ENCODE peak calls at places on chromosomes 4 and X, in ten cellular contexts. One of them, this sample, is unnamed.

GRCh38 chr4:3682236-3683076 is 83.7 kb upstream of the ADRA2C start:
- DNase-seq in H9: no peak
- DNase-seq in right atrium auricular region: no peak
- DNase-seq in fibroblast of lung: no peak
- DNase-seq in testis: no peak
- DNase-seq in lower lobe of right lung: peak; percentile 39
- DNase-seq in fibroblast of mammary gland: no peak
- DNase-seq in hepatocyte: no peak
- DNase-seq in PC-9: no peak
- DNase-seq in A549: no peak
- DNase-seq in this sample: no peak

GRCh38 chr4:72701987-72702819 is 133.2 kb upstream of the ADAMTS3 start:
- DNase-seq in H9: no peak
- DNase-seq in fibroblast of lung: peak; percentile 65
- DNase-seq in right atrium auricular region: no peak
- DNase-seq in PC-9: no peak
- DNase-seq in testis: peak; percentile 76
- DNase-seq in fibroblast of mammary gland: peak; percentile 70
- DNase-seq in hepatocyte: peak; percentile 79
- DNase-seq in lower lobe of right lung: no peak
- DNase-seq in A549: peak; percentile 3
- DNase-seq in this sample: peak; percentile 56

GRCh38 chrX:24672701-24673190 is 21.0 kb upstream of the POLA1 start:
- DNase-seq in H9: no peak
- DNase-seq in lower lobe of right lung: no peak
- DNase-seq in testis: peak; percentile 36
- DNase-seq in hepatocyte: peak; percentile 69
- DNase-seq in fibroblast of mammary gland: no peak
- DNase-seq in right atrium auricular region: no peak
- DNase-seq in PC-9: no peak
- DNase-seq in fibroblast of lung: no peak
- DNase-seq in A549: no peak
- DNase-seq in this sample: no peak

GRCh38 chr4:41070516-41071281 is 143.6 kb downstream of the APBB2 start:
- DNase-seq in A549: no peak
- DNase-seq in H9: no peak
- DNase-seq in lower lobe of right lung: no peak
- DNase-seq in fibroblast of mammary gland: no peak
- DNase-seq in fibroblast of lung: no peak
- DNase-seq in hepatocyte: no peak
- DNase-seq in right atrium auricular region: no peak
- DNase-seq in PC-9: no peak
- DNase-seq in testis: no peak
- DNase-seq in this sample: no peak

GRCh38 chrX:104668550-104668949 is 102.6 kb downstream of the IL1RAPL2 start:
- DNase-seq in PC-9: no peak
- DNase-seq in lower lobe of right lung: no peak
- DNase-seq in testis: peak; percentile 20
- DNase-seq in right atrium auricular region: no peak
- DNase-seq in hepatocyte: peak; percentile 20
- DNase-seq in fibroblast of mammary gland: peak; percentile 49
- DNase-seq in fibroblast of lung: peak; percentile 0
- DNase-seq in A549: peak; percentile 0
- DNase-seq in H9: no peak
- DNase-seq in this sample: no peak

GRCh38 chr4:2793578-2793919 is 664 bp downstream of the SH3BP2 start:
- DNase-seq in A549: no peak
- DNase-seq in lower lobe of right lung: peak; percentile 79
- DNase-seq in right atrium auricular region: no peak
- DNase-seq in H9: peak; percentile 43
- DNase-seq in fibroblast of lung: peak; percentile 53
- DNase-seq in hepatocyte: peak; percentile 63
- DNase-seq in PC-9: no peak
- DNase-seq in fibroblast of mammary gland: peak; percentile 51
- DNase-seq in testis: no peak
- DNase-seq in this sample: peak; percentile 78

GRCh38 chr4:152640058-152640921 is 39.5 kb downstream of the TMEM154 start:
- DNase-seq in fibroblast of mammary gland: peak; percentile 36
- DNase-seq in right atrium auricular region: no peak
- DNase-seq in PC-9: peak; percentile 37
- DNase-seq in H9: no peak
- DNase-seq in lower lobe of right lung: no peak
- DNase-seq in A549: peak; percentile 25
- DNase-seq in fibroblast of lung: peak; percentile 51
- DNase-seq in testis: peak; percentile 30
- DNase-seq in hepatocyte: peak; percentile 25
- DNase-seq in this sample: no peak

GRCh38 chr4:46450556-46450955 is 60.6 kb upstream of the GABRA2 start:
- DNase-seq in fibroblast of mammary gland: no peak
- DNase-seq in A549: no peak
- DNase-seq in fibroblast of lung: no peak
- DNase-seq in testis: no peak
- DNase-seq in right atrium auricular region: no peak
- DNase-seq in lower lobe of right lung: no peak
- DNase-seq in H9: no peak
- DNase-seq in hepatocyte: no peak
- DNase-seq in PC-9: no peak
- DNase-seq in this sample: no peak

GRCh38 chrX:3522016-3522690 is 175.7 kb upstream of the MXRA5 start:
- DNase-seq in lower lobe of right lung: no peak
- DNase-seq in testis: no peak
- DNase-seq in PC-9: no peak
- DNase-seq in fibroblast of lung: peak; percentile 2
- DNase-seq in fibroblast of mammary gland: peak; percentile 94
- DNase-seq in A549: no peak
- DNase-seq in hepatocyte: no peak
- DNase-seq in H9: no peak
- DNase-seq in right atrium auricular region: no peak
- DNase-seq in this sample: no peak

GRCh38 chrX:10926404-10926803 is 184.7 kb upstream of the HCCS start:
- DNase-seq in A549: no peak
- DNase-seq in PC-9: no peak
- DNase-seq in fibroblast of mammary gland: no peak
- DNase-seq in lower lobe of right lung: no peak
- DNase-seq in H9: no peak
- DNase-seq in hepatocyte: no peak
- DNase-seq in testis: no peak
- DNase-seq in fibroblast of lung: no peak
- DNase-seq in right atrium auricular region: no peak
- DNase-seq in this sample: no peak

DNA sequence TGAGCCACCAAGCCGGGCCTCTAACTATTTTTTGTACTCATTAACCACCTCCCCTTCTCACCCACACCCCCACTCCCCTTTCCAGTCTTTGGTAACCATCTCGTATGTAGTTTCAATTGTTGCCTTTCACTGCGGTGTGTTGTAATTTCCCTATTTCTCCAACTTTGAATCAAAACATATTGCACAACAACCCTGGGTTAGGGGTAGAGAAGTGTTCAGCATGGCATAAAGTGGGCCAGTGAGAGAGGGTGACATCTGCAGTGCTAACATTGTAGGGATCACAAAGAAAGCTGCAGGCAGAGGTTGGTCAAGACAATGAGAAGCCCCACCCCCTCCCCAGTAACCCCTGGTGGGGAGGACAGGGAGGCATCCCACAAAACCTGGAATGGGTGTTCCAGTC is 92.7 kb downstream of the SPATA18 start:
- DNase-seq in fibroblast of lung: no peak
- DNase-seq in hepatocyte: no peak
- DNase-seq in lower lobe of right lung: no peak
- DNase-seq in fibroblast of mammary gland: peak; percentile 28
- DNase-seq in testis: no peak
- DNase-seq in PC-9: no peak
- DNase-seq in H9: no peak
- DNase-seq in A549: no peak
- DNase-seq in right atrium auricular region: no peak
- DNase-seq in this sample: no peak
- TF ChIP-seq CTCF in fibroblast of lung: no peak
- TF ChIP-seq CTCF in hepatocyte: no peak
- TF ChIP-seq CTCF in lower lobe of right lung: no peak
- TF ChIP-seq CTCF in fibroblast of mammary gland: no peak
- TF ChIP-seq CTCF in testis: no peak
- TF ChIP-seq CTCF in PC-9: no peak
- TF ChIP-seq CTCF in H9: no peak
- TF ChIP-seq CTCF in A549: no peak
- TF ChIP-seq CTCF in right atrium auricular region: no peak
- TF ChIP-seq CTCF in this sample: no peak

GRCh38 chr4:188037003-188037713 is 41.6 kb downstream of the ZFP42 start:
- DNase-seq in testis: no peak
- DNase-seq in H9: no peak
- DNase-seq in A549: no peak
- DNase-seq in right atrium auricular region: no peak
- DNase-seq in lower lobe of right lung: no peak
- DNase-seq in PC-9: no peak
- DNase-seq in hepatocyte: no peak
- DNase-seq in fibroblast of lung: peak; percentile 17
- DNase-seq in fibroblast of mammary gland: no peak
- DNase-seq in this sample: no peak
- TF ChIP-seq CTCF in testis: no peak
- TF ChIP-seq CTCF in H9: no peak
- TF ChIP-seq CTCF in A549: no peak
- TF ChIP-seq CTCF in right atrium auricular region: no peak
- TF ChIP-seq CTCF in lower lobe of right lung: no peak
- TF ChIP-seq CTCF in PC-9: no peak
- TF ChIP-seq CTCF in hepatocyte: no peak
- TF ChIP-seq CTCF in fibroblast of lung: no peak
- TF ChIP-seq CTCF in fibroblast of mammary gland: no peak
- TF ChIP-seq CTCF in this sample: no peak

GRCh38 chr4:65670331-65671031 is at the start of gene EPHA5:
- DNase-seq in right atrium auricular region: peak; percentile 69
- DNase-seq in PC-9: no peak
- DNase-seq in lower lobe of right lung: peak; percentile 57
- DNase-seq in hepatocyte: peak; percentile 79
- DNase-seq in A549: no peak
- DNase-seq in fibroblast of mammary gland: peak; percentile 56
- DNase-seq in testis: peak; percentile 86
- DNase-seq in H9: peak; percentile 92
- DNase-seq in fibroblast of lung: peak; percentile 36
- DNase-seq in this sample: peak; percentile 9
- TF ChIP-seq CTCF in right atrium auricular region: no peak
- TF ChIP-seq CTCF in PC-9: no peak
- TF ChIP-seq CTCF in lower lobe of right lung: no peak
- TF ChIP-seq CTCF in hepatocyte: peak; percentile 18
- TF ChIP-seq CTCF in A549: no peak
- TF ChIP-seq CTCF in fibroblast of mammary gland: no peak
- TF ChIP-seq CTCF in testis: no peak
- TF ChIP-seq CTCF in H9: peak; percentile 3
- TF ChIP-seq CTCF in fibroblast of lung: no peak
- TF ChIP-seq CTCF in this sample: no peak

GRCh38 chr4:42789168-42789567 is 103.3 kb upstream of the GRXCR1 start:
- DNase-seq in fibroblast of mammary gland: no peak
- DNase-seq in lower lobe of right lung: no peak
- DNase-seq in fibroblast of lung: no peak
- DNase-seq in H9: no peak
- DNase-seq in hepatocyte: no peak
- DNase-seq in right atrium auricular region: no peak
- DNase-seq in PC-9: no peak
- DNase-seq in A549: no peak
- DNase-seq in testis: no peak
- DNase-seq in this sample: no peak

GRCh38 chr4:42787071-42787463 is 105.4 kb upstream of the GRXCR1 start:
- DNase-seq in right atrium auricular region: no peak
- DNase-seq in A549: no peak
- DNase-seq in testis: no peak
- DNase-seq in H9: no peak
- DNase-seq in lower lobe of right lung: no peak
- DNase-seq in hepatocyte: no peak
- DNase-seq in fibroblast of mammary gland: no peak
- DNase-seq in fibroblast of lung: no peak
- DNase-seq in PC-9: no peak
- DNase-seq in this sample: no peak

GRCh38 chr4:42781325-42781724 is 111.2 kb upstream of the GRXCR1 start:
- DNase-seq in right atrium auricular region: no peak
- DNase-seq in H9: no peak
- DNase-seq in PC-9: no peak
- DNase-seq in fibroblast of lung: no peak
- DNase-seq in hepatocyte: no peak
- DNase-seq in A549: no peak
- DNase-seq in testis: no peak
- DNase-seq in fibroblast of mammary gland: no peak
- DNase-seq in lower lobe of right lung: no peak
- DNase-seq in this sample: no peak

GRCh38 chr4:42785817-42786216 is 106.7 kb upstream of the GRXCR1 start:
- DNase-seq in right atrium auricular region: no peak
- DNase-seq in fibroblast of lung: no peak
- DNase-seq in lower lobe of right lung: no peak
- DNase-seq in hepatocyte: no peak
- DNase-seq in fibroblast of mammary gland: no peak
- DNase-seq in testis: no peak
- DNase-seq in H9: no peak
- DNase-seq in PC-9: no peak
- DNase-seq in A549: no peak
- DNase-seq in this sample: no peak

GRCh38 chr4:42786350-42787070 is 106.0 kb upstream of the GRXCR1 start:
- DNase-seq in A549: no peak
- DNase-seq in fibroblast of mammary gland: no peak
- DNase-seq in testis: no peak
- DNase-seq in PC-9: no peak
- DNase-seq in H9: peak; percentile 79
- DNase-seq in fibroblast of lung: no peak
- DNase-seq in lower lobe of right lung: peak; percentile 76
- DNase-seq in hepatocyte: no peak
- DNase-seq in right atrium auricular region: no peak
- DNase-seq in this sample: no peak
- TF ChIP-seq CTCF in A549: no peak
- TF ChIP-seq CTCF in fibroblast of mammary gland: no peak
- TF ChIP-seq CTCF in testis: no peak
- TF ChIP-seq CTCF in PC-9: no peak
- TF ChIP-seq CTCF in H9: no peak
- TF ChIP-seq CTCF in fibroblast of lung: no peak
- TF ChIP-seq CTCF in lower lobe of right lung: no peak
- TF ChIP-seq CTCF in hepatocyte: no peak
- TF ChIP-seq CTCF in right atrium auricular region: no peak
- TF ChIP-seq CTCF in this sample: no peak

DNA sequence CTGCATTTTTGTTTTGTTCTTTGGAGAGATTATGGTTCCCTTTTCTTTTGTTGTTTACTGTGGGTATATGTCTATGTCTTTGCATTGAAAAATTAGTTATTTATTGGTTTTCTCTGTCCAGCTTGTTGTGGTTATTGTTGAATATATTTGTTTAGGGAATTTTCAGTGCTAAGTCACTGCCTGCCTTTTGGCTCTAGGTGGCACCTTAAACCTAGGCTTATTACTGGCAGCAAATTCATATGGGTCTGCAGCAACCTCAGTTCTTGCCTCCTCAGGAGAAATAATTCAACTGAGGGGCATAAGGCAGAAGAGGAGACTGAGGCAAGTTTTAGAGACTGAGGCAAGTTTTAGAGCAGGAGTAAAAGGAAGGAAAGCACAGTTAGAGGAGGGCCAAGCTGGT is 1157.3 kb upstream of the AGA start:
- DNase-seq in fibroblast of lung: peak; percentile 9
- DNase-seq in PC-9: no peak
- DNase-seq in lower lobe of right lung: no peak
- DNase-seq in hepatocyte: no peak
- DNase-seq in fibroblast of mammary gland: no peak
- DNase-seq in right atrium auricular region: no peak
- DNase-seq in A549: no peak
- DNase-seq in H9: no peak
- DNase-seq in testis: no peak
- DNase-seq in this sample: no peak
- TF ChIP-seq CTCF in fibroblast of lung: peak; percentile 8
- TF ChIP-seq CTCF in PC-9: no peak
- TF ChIP-seq CTCF in lower lobe of right lung: no peak
- TF ChIP-seq CTCF in hepatocyte: peak; percentile 39
- TF ChIP-seq CTCF in fibroblast of mammary gland: no peak
- TF ChIP-seq CTCF in right atrium auricular region: no peak
- TF ChIP-seq CTCF in A549: peak; percentile 18
- TF ChIP-seq CTCF in H9: peak; percentile 71
- TF ChIP-seq CTCF in testis: peak; percentile 18
- TF ChIP-seq CTCF in this sample: no peak

This sample was measured in activated CD8-positive, alpha-beta T cell treated with anti-CD3 and anti-CD28 coated beads for 36 hours.